ENCODE peak calls at places on chromosome 12, in seven cellular contexts. B is cardiac muscle cell; R is ovary; Q is left ventricle myocardium inferior; Z is tibial artery; L is CD8-positive, alpha-beta T cell; V is AG04450. N is an unnamed sample.

GRCh38 chr12:2117541-2117940 is 64.8 kb downstream of the CACNA1C start:
- DNase-seq in B (no peak), R (no peak), Q (no peak), Z (peak; percentile 65), L (no peak), V (no peak), N (no peak)

GRCh38 chr12:119208626-119209061 is 29.9 kb downstream of the HSPB8 start:
- DNase-seq in B (peak; percentile 36), R (no peak), Q (peak; percentile 83), Z (peak; percentile 86), L (no peak), V (no peak), N (peak; percentile 22)

GRCh38 chr12:74021937-74022336 is 515.7 kb upstream of the ATXN7L3B start:
- DNase-seq in B (peak; percentile 76), R (peak; percentile 18), Q (peak; percentile 35), Z (no peak), L (no peak), V (no peak), N (peak; percentile 68)

GRCh38 chr12:31742891-31743290 is 14.1 kb upstream of the AMN1 start:
- DNase-seq in B (no peak), R (no peak), Q (no peak), Z (no peak), L (no peak), V (no peak), N (no peak)

GRCh38 chr12:132638541-132639408 is 20.2 kb downstream of the P2RX2 start:
- DNase-seq in B (peak; percentile 23), R (no peak), Q (no peak), Z (no peak), L (no peak), V (peak; percentile 30), N (peak; percentile 29)

GRCh38 chr12:104177336-104177662 is 38.3 kb upstream of the TXNRD1 start:
- DNase-seq in B (no peak), R (no peak), Q (no peak), Z (no peak), L (no peak), V (no peak), N (no peak)

GRCh38 chr12:94892544-94893267 is 110.8 kb downstream of the NDUFA12 start:
- DNase-seq in B (no peak), R (no peak), Q (no peak), Z (no peak), L (no peak), V (no peak), N (no peak)

GRCh38 chr12:110744176-110744575 is 1.5 kb upstream of the PPP1CC start:
- DNase-seq in B (no peak), R (peak; percentile 10), Q (no peak), Z (no peak), L (no peak), V (no peak), N (peak; percentile 55)

GRCh38 chr12:18971932-18972331 is 157.6 kb upstream of the PLEKHA5 start:
- DNase-seq in B (no peak), R (no peak), Q (no peak), Z (no peak), L (no peak), V (no peak), N (no peak)

GRCh38 chr12:25119020-25119419 is 75.9 kb downstream of the DNAI7 start:
- DNase-seq in B (no peak), R (no peak), Q (no peak), Z (no peak), L (no peak), V (no peak), N (peak; percentile 4)

GRCh38 chr12:75443709-75444108 is 36.8 kb upstream of the GLIPR1 start:
- DNase-seq in B (no peak), R (no peak), Q (no peak), Z (no peak), L (no peak), V (no peak), N (no peak)

GRCh38 chr12:12200363-12200762 is 66.5 kb downstream of the LRP6 start:
- DNase-seq in B (no peak), R (no peak), Q (no peak), Z (no peak), L (no peak), V (no peak), N (no peak)

GRCh38 chr12:12206776-12207388 is 60.0 kb downstream of the LRP6 start:
- DNase-seq in B (no peak), R (no peak), Q (no peak), Z (no peak), L (no peak), V (no peak), N (no peak)

GRCh38 chr12:12201274-12201758 is 65.5 kb downstream of the LRP6 start:
- DNase-seq in B (peak; percentile 59), R (no peak), Q (no peak), Z (no peak), L (no peak), V (no peak), N (no peak)

GRCh38 chr12:12202105-12202504 is 64.7 kb downstream of the LRP6 start:
- DNase-seq in B (no peak), R (no peak), Q (no peak), Z (no peak), L (no peak), V (no peak), N (no peak)

DNA sequence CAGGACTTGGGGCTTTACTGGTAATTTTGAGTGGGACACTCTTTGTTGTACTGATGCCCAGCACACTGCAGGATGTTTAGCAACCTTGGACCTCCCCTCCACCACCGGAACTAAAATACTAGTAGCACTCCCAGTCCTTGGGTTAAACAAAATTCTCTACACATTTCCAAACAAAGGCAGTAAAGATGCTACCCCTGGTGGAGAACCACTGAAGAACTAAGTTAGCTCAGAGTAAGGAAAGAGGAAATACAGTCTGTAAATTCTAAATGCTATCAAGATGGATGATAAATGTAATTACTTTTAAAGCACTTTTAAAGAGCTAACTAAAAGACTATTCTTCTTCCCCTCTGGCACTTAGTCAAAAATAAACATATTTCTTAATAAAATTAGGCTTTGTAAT is 64.1 kb downstream of the LRP6 start:
- DNase-seq in B (no peak), R (no peak), Q (no peak), Z (no peak), L (no peak), V (no peak), N (no peak)
- TF ChIP-seq CTCF in B (peak; percentile 21), R (no peak), Q (no peak), Z (no peak), L (no peak), V (no peak), N (no peak)

DNA sequence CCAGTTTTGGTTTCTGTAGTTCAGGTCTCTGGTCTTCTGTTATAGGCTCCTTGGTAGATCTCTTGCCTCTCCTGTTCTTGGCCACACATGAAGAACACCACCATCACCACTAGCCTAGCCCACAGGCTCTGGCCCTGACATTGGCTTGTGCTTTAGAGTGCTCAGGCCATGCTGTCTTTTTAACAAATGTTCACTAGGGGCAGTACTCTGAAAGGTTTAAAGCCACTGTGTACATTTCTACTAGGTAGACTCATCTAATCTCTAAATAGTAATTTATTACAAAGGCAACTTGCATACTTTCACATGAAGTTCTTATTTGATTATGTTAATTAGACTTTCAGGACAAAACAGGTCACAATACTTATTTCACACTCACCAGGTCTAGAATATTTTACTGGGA is 38.3 kb downstream of the PDE6H start:
- DNase-seq in B (no peak), R (no peak), Q (no peak), Z (no peak), L (no peak), V (no peak), N (peak; percentile 24)
- TF ChIP-seq CTCF in B (no peak), R (no peak), Q (no peak), Z (no peak), L (no peak), V (peak; percentile 29), N (no peak)

GRCh38 chr12:79512068-79512467 is 178.7 kb downstream of the PAWR start:
- DNase-seq in B (no peak), R (no peak), Q (no peak), Z (no peak), L (no peak), V (no peak), N (peak; percentile 27)
- TF ChIP-seq CTCF in B (no peak), R (no peak), Q (no peak), Z (no peak), L (no peak), V (no peak), N (no peak)

GRCh38 chr12:121026274-121027045 is 10.2 kb upstream of the C12orf43 start:
- DNase-seq in B (peak; percentile 17), R (no peak), Q (no peak), Z (no peak), L (no peak), V (no peak), N (no peak)
- TF ChIP-seq CTCF in B (peak; percentile 18), R (no peak), Q (no peak), Z (no peak), L (no peak), V (no peak), N (no peak)

GRCh38 chr12:30726647-30727046 is 28.1 kb downstream of the CAPRIN2 start:
- DNase-seq in B (no peak), R (no peak), Q (no peak), Z (no peak), L (no peak), V (no peak), N (no peak)

GRCh38 chr12:30732954-30733637 is 21.7 kb downstream of the CAPRIN2 start:
- DNase-seq in B (no peak), R (no peak), Q (no peak), Z (no peak), L (no peak), V (no peak), N (no peak)

GRCh38 chr12:30725739-30726138 is 29.0 kb downstream of the CAPRIN2 start:
- DNase-seq in B (no peak), R (no peak), Q (no peak), Z (no peak), L (no peak), V (peak; percentile 21), N (peak; percentile 71)

GRCh38 chr12:30730011-30730410 is 24.7 kb downstream of the CAPRIN2 start:
- DNase-seq in B (no peak), R (no peak), Q (no peak), Z (no peak), L (no peak), V (no peak), N (no peak)

DNA sequence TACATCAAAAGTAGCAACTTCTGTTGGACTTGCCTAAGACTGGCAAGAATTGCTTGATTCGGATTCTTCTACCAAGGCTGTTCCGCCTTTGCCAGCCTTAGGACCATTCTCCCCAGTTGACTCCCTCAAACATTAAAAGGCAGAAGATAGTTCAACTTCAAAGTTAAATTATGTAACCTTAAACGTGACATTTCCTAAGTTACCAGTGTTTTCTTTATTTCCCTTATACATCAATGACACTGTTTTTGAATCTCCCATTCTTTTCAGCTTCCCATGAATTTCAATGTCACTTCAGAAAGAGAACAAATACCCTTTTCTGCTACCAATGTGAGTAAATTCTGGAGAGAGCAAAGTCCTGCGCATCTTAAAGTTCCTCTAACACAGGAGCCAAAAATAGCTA is 25.2 kb downstream of the CAPRIN2 start:
- DNase-seq in B (no peak), R (no peak), Q (no peak), Z (no peak), L (no peak), V (no peak), N (no peak)
- TF ChIP-seq CTCF in B (no peak), R (no peak), Q (no peak), Z (no peak), L (no peak), V (no peak), N (no peak)